ENCODE peak calls at places on chromosome 1, in four cellular contexts. R is activated naive CD4-positive, alpha-beta T cell; Y is brain microvascular endothelial cell; Q is HEK293T. H is an unnamed sample.
A peak's percentile ranks its signal among the peaks of the same experiment; 100 is the strongest.

GRCh38 chr1:54037476-54037875 is 15.5 kb downstream of the TMEM59 start:
- DNase-seq in R (no peak), Y (peak; percentile 39), Q (no peak), H (no peak)

GRCh38 chr1:67393240-67393639 is 37.0 kb downstream of the SERBP1 start:
- DNase-seq in R (no peak), Y (no peak), Q (no peak), H (no peak)

GRCh38 chr1:9596419-9597123 is 7.9 kb downstream of the TMEM201 start:
- DNase-seq in R (no peak), Y (no peak), Q (no peak), H (no peak)

GRCh38 chr1:68384321-68384813 is 65.4 kb downstream of the RPE65 start:
- DNase-seq in R (no peak), Y (peak; percentile 99), Q (peak; percentile 65), H (no peak)

GRCh38 chr1:225049594-225049993 is 120.1 kb downstream of the DNAH14 start:
- DNase-seq in R (no peak), Y (no peak), Q (no peak), H (no peak)

GRCh38 chr1:234078143-234078542 is 173.7 kb downstream of the SLC35F3 start:
- DNase-seq in R (no peak), Y (no peak), Q (no peak), H (no peak)

GRCh38 chr1:172399369-172400072 is 21.0 kb upstream of the C1orf105 start:
- DNase-seq in R (no peak), Y (peak; percentile 94), Q (peak; percentile 11), H (no peak)

GRCh38 chr1:201268604-201269151 is 14.6 kb upstream of the PKP1 start:
- DNase-seq in R (no peak), Y (peak; percentile 87), Q (no peak), H (no peak)

GRCh38 chr1:114126696-114127095 is 27.0 kb downstream of the SYT6 start:
- DNase-seq in R (no peak), Y (no peak), Q (no peak), H (no peak)

GRCh38 chr1:234139966-234140365 is 233.3 kb upstream of the COA6 start:
- DNase-seq in R (no peak), Y (no peak), Q (no peak), H (no peak)

GRCh38 chr1:101652476-101652875 is 344.2 kb downstream of the OLFM3 start:
- DNase-seq in R (no peak), Y (no peak), Q (no peak), H (no peak)

GRCh38 chr1:44553771-44554170 is 120.5 kb downstream of the TMEM53 start:
- DNase-seq in R (no peak), Y (peak; percentile 43), Q (no peak), H (no peak)

GRCh38 chr1:54230507-54231339 is 30.8 kb downstream of the MRPL37 start:
- DNase-seq in R (no peak), Y (no peak), Q (no peak), H (no peak)

GRCh38 chr1:70485624-70486023 is 74.6 kb downstream of the CTH start:
- DNase-seq in R (no peak), Y (no peak), Q (no peak), H (no peak)

GRCh38 chr1:58392083-58392482 is 154.4 kb downstream of the OMA1 start:
- DNase-seq in R (no peak), Y (no peak), Q (no peak), H (no peak)

GRCh38 chr1:196324345-196324744 is 283.9 kb downstream of the KCNT2 start:
- DNase-seq in R (no peak), Y (no peak), Q (no peak), H (no peak)

GRCh38 chr1:94599090-94599813 is 57.7 kb upstream of the F3 start:
- DNase-seq in R (no peak), Y (no peak), Q (no peak), H (no peak)

GRCh38 chr1:150925080-150925479 is 1.1 kb upstream of the SETDB1 start:
- DNase-seq in R (no peak), Y (no peak), Q (no peak), H (no peak)

GRCh38 chr1:46790702-46791101 is 8.1 kb upstream of the CYP4B1 start:
- DNase-seq in R (no peak), Y (no peak), Q (no peak), H (no peak)

GRCh38 chr1:207987164-207987563 is 76.2 kb upstream of the CD34 start:
- DNase-seq in R (no peak), Y (no peak), Q (no peak), H (no peak)

GRCh38 chr1:233281711-233282581 is 13.6 kb downstream of the PCNX2 start:
- DNase-seq in R (no peak), Y (peak; percentile 70), Q (no peak), H (no peak)

GRCh38 chr1:151807131-151807530 is 1.9 kb upstream of the LINGO4 start:
- DNase-seq in R (no peak), Y (no peak), Q (no peak), H (no peak)

GRCh38 chr1:193562121-193562520 is 375.7 kb upstream of the B3GALT2 start:
- DNase-seq in R (no peak), Y (no peak), Q (no peak), H (no peak)

GRCh38 chr1:23619299-23620188 is 60.2 kb upstream of the ID3 start:
- DNase-seq in R (peak; percentile 76), Y (no peak), Q (peak; percentile 33), H (peak; percentile 69)

GRCh38 chr1:29415156-29415830 is 179.0 kb downstream of the PTPRU start:
- DNase-seq in R (no peak), Y (no peak), Q (peak; percentile 72), H (no peak)

GRCh38 chr1:9233241-9233941 is 1.2 kb upstream of the H6PD start:
- DNase-seq in R (no peak), Y (peak; percentile 29), Q (no peak), H (no peak)

GRCh38 chr1:245475961-245476522 is 321.3 kb downstream of the KIF26B start:
- DNase-seq in R (no peak), Y (no peak), Q (no peak), H (no peak)

GRCh38 chr1:200302192-200302892 is 107.5 kb downstream of the ZNF281 start:
- DNase-seq in R (peak; percentile 47), Y (peak; percentile 11), Q (peak; percentile 40), H (peak; percentile 58)

GRCh38 chr1:117167402-117167801 is 43.3 kb downstream of the VTCN1 start:
- DNase-seq in R (no peak), Y (no peak), Q (no peak), H (no peak)

GRCh38 chr1:206930210-206930798 is 8.6 kb upstream of the FCMR start:
- DNase-seq in R (no peak), Y (no peak), Q (no peak), H (peak; percentile 11)

GRCh38 chr1:206967096-206967851 is 3.0 kb downstream of the FCAMR start:
- DNase-seq in R (no peak), Y (no peak), Q (no peak), H (no peak)

GRCh38 chr1:29523531-29523930 is 287.2 kb downstream of the PTPRU start:
- DNase-seq in R (no peak), Y (no peak), Q (no peak), H (no peak)

GRCh38 chr1:36879613-36880012 is 154.7 kb downstream of the GRIK3 start:
- DNase-seq in R (no peak), Y (no peak), Q (no peak), H (no peak)

GRCh38 chr1:234858722-234859121 is 248.7 kb upstream of the IRF2BP2 start:
- DNase-seq in R (no peak), Y (no peak), Q (no peak), H (no peak)

GRCh38 chr1:79431341-79431740 is 424.8 kb upstream of the ADGRL4 start:
- DNase-seq in R (no peak), Y (no peak), Q (no peak), H (no peak)

GRCh38 chr1:11886986-11887665 is 28.4 kb upstream of the NPPB start:
- DNase-seq in R (no peak), Y (no peak), Q (no peak), H (no peak)

GRCh38 chr1:200774735-200775449 is 36.2 kb downstream of the CAMSAP2 start:
- DNase-seq in R (no peak), Y (no peak), Q (no peak), H (no peak)

GRCh38 chr1:110554871-110555801 is 36.2 kb upstream of the KCNA10 start:
- DNase-seq in R (peak; percentile 47), Y (no peak), Q (peak; percentile 56), H (peak; percentile 12)

H was measured in activated CD4-positive, CD25-positive, alpha-beta regulatory T cell.